ENCODE peak calls at places on chromosomes 4 and X, in four cellular contexts. J is SW480, G is HEK293T, T is WTC11. V is an unnamed sample.

GRCh38 chrX:150094375-150094774 is 156.1 kb upstream of the EOLA2 start:
- DNase-seq in J (no peak), G (no peak), T (no peak), V (no peak)

GRCh38 chr4:8606966-8607365 is 14.4 kb downstream of the CPZ start:
- DNase-seq in J (no peak), G (no peak), T (no peak), V (no peak)

GRCh38 chr4:9893329-9894108 is 112.1 kb downstream of the DRD5 start:
- DNase-seq in J (no peak), G (no peak), T (no peak), V (no peak)

GRCh38 chrX:15405846-15406245 is 21.6 kb upstream of the VEGFD start:
- DNase-seq in J (no peak), G (no peak), T (no peak), V (no peak)

GRCh38 chr4:48420172-48420571 is 63.0 kb upstream of the SLC10A4 start:
- DNase-seq in J (no peak), G (no peak), T (no peak), V (no peak)

GRCh38 chr4:3074846-3075651 is 568 bp downstream of the HTT start:
- DNase-seq in J (peak), G (peak), T (peak), V (peak)

GRCh38 chr4:17232575-17233253 is 279.2 kb downstream of the QDPR start:
- DNase-seq in J (no peak), G (no peak), T (no peak), V (no peak)

GRCh38 chr4:8419222-8420041 is 21.1 kb downstream of the ACOX3 start:
- DNase-seq in J (no peak), G (no peak), T (no peak), V (no peak)

GRCh38 chrX:17669891-17670290 is 67.4 kb upstream of the SCML1 start:
- DNase-seq in J (no peak), G (no peak), T (no peak), V (no peak)

GRCh38 chrX:48937065-48937907 is 18.5 kb upstream of the PIM2 start:
- DNase-seq in J (no peak), G (no peak), T (peak), V (no peak)

GRCh38 chr4:57442834-57443291 is 332.7 kb upstream of the IGFBP7 start:
- DNase-seq in J (peak), G (peak), T (peak), V (peak)

GRCh38 chrX:102126863-102127262 is 1.4 kb downstream of the TCEAL2 start:
- DNase-seq in J (peak), G (no peak), T (no peak), V (no peak)

GRCh38 chrX:129693343-129693742 is 38.6 kb upstream of the APLN start:
- DNase-seq in J (no peak), G (no peak), T (no peak), V (no peak)

GRCh38 chr4:45172636-45173035 is 446.3 kb upstream of the GNPDA2 start:
- DNase-seq in J (no peak), G (no peak), T (peak), V (no peak)

GRCh38 chr4:10173039-10173753 is 56.6 kb upstream of the WDR1 start:
- DNase-seq in J (no peak), G (no peak), T (no peak), V (no peak)

GRCh38 chr4:167023359-167023925 is 210.9 kb downstream of the SPOCK3 start:
- DNase-seq in J (no peak), G (no peak), T (no peak), V (no peak)

GRCh38 chr4:88517825-88518224 is 5.8 kb downstream of the PYURF start:
- DNase-seq in J (no peak), G (no peak), T (no peak), V (no peak)

GRCh38 chr4:83320548-83320947 is 14.1 kb downstream of the HPSE start:
- DNase-seq in J (no peak), G (no peak), T (no peak), V (no peak)

GRCh38 chrX:131802836-131803626 is 220.1 kb upstream of the STK26 start:
- DNase-seq in J (no peak), G (peak), T (peak), V (no peak)

GRCh38 chr4:17059192-17059634 is 160.8 kb upstream of the LDB2 start:
- DNase-seq in J (no peak), G (no peak), T (no peak), V (no peak)

GRCh38 chr4:132266374-132266773 is 882.7 kb upstream of the PCDH10 start:
- DNase-seq in J (no peak), G (no peak), T (no peak), V (no peak)

GRCh38 chr4:107939307-107939706 is 8.0 kb downstream of the CYP2U1 start:
- DNase-seq in J (no peak), G (no peak), T (no peak), V (no peak)

GRCh38 chrX:149871940-149872339 is 9.0 kb upstream of the MAGEA8 start:
- DNase-seq in J (peak), G (peak), T (peak), V (peak)

GRCh38 chr4:155944516-155944915 is 9.2 kb downstream of the CTSO start:
- DNase-seq in J (no peak), G (no peak), T (no peak), V (no peak)

GRCh38 chrX:11446331-11446730 is 153.1 kb downstream of the AMELX start:
- DNase-seq in J (no peak), G (no peak), T (no peak), V (no peak)

GRCh38 chr4:108940086-108941033 is 177.5 kb upstream of the ETNPPL start:
- DNase-seq in J (peak), G (no peak), T (no peak), V (no peak)

GRCh38 chr4:14912426-14912825 is 89.9 kb upstream of the CPEB2 start:
- DNase-seq in J (no peak), G (no peak), T (no peak), V (no peak)

GRCh38 chrX:107716816-107717700 is 58.5 kb downstream of the TSC22D3 start:
- DNase-seq in J (peak), G (peak), T (peak), V (peak)

GRCh38 chr4:35525192-35525978 is 718.9 kb downstream of the ARAP2 start:
- DNase-seq in J (peak), G (no peak), T (peak), V (no peak)

GRCh38 chr4:8593268-8594096 is 917 bp downstream of the CPZ start:
- DNase-seq in J (no peak), G (no peak), T (no peak), V (no peak)

GRCh38 chrX:10617964-10618342 is 2.4 kb downstream of the MID1 start:
- DNase-seq in J (peak), G (peak), T (no peak), V (no peak)

GRCh38 chr4:41878170-41878941 is 56.9 kb upstream of the TMEM33 start:
- DNase-seq in J (no peak), G (no peak), T (peak), V (no peak)

GRCh38 chr4:173990126-173990878 is 293.2 kb downstream of the FBXO8 start:
- DNase-seq in J (peak), G (peak), T (no peak), V (peak)

GRCh38 chr4:112633477-112634235 is 3.1 kb downstream of the ZGRF1 start:
- DNase-seq in J (peak), G (peak), T (no peak), V (peak)

GRCh38 chr4:153409412-153409811 is 56.7 kb upstream of the TMEM131L start:
- DNase-seq in J (no peak), G (no peak), T (no peak), V (no peak)

GRCh38 chr4:71081192-71081591 is 87.7 kb downstream of the DCK start:
- DNase-seq in J (no peak), G (no peak), T (no peak), V (no peak)

GRCh38 chr4:15682790-15683495 is 1.3 kb downstream of the FAM200B start:
- DNase-seq in J (no peak), G (no peak), T (no peak), V (no peak)

GRCh38 chrX:141175786-141176185 is 1.1 kb downstream of the LDOC1 start:
- DNase-seq in J (no peak), G (no peak), T (no peak), V (no peak)